ENCODE peak calls at places on chromosomes 2 and 18, in six cellular contexts. N is tibial artery; G is CD8-positive, alpha-beta T cell; J is psoas muscle; Y is Caco-2; D is dorsolateral prefrontal cortex. O is an unnamed sample. For H3K27me3, the result is how much of the 10 kb centered on the place peaks cover.

GRCh38 chr18:45719106-45719505 is 4.9 kb upstream of the SLC14A1 start:
- DNase-seq in D (no peak), N (no peak), G (no peak), J (no peak), Y (no peak), O (no peak)

GRCh38 chr18:32899819-32900218 is 127.0 kb upstream of the KLHL14 start:
- DNase-seq in D (no peak), G (no peak), J (no peak), Y (no peak), N (no peak), O (no peak)

GRCh38 chr18:63249781-63250180 is 69.8 kb downstream of the BCL2 start:
- DNase-seq in D (no peak), Y (no peak), J (no peak), N (no peak), G (peak), O (no peak)

GRCh38 chr18:35376393-35376741 is 770 bp downstream of the ZNF396 start:
- DNase-seq in D (no peak), Y (no peak), G (no peak), N (peak), J (peak), O (no peak)

GRCh38 chr2:101205521-101205998 is 47.1 kb upstream of the CNOT11 start:
- DNase-seq in G (peak), N (peak), J (no peak), Y (peak), D (peak), O (peak)

GRCh38 chr18:23196119-23197004 is 61.1 kb downstream of the CABLES1 start:
- DNase-seq in Y (peak), D (no peak), G (no peak), J (no peak), N (no peak), O (peak)

GRCh38 chr2:7118606-7119503 is 201.6 kb downstream of the RNF144A start:
- DNase-seq in D (no peak), J (peak), N (no peak), Y (no peak), G (no peak), O (no peak)

GRCh38 chr2:179235463-179236108 is 29.0 kb downstream of the SESTD1 start:
- DNase-seq in G (no peak), N (no peak), Y (no peak), D (no peak), J (no peak), O (no peak)

GRCh38 chr2:227153766-227154486 is 10.1 kb downstream of the COL4A4 start:
- DNase-seq in N (no peak), D (no peak), Y (no peak), J (no peak), G (no peak), O (no peak)

DNA sequence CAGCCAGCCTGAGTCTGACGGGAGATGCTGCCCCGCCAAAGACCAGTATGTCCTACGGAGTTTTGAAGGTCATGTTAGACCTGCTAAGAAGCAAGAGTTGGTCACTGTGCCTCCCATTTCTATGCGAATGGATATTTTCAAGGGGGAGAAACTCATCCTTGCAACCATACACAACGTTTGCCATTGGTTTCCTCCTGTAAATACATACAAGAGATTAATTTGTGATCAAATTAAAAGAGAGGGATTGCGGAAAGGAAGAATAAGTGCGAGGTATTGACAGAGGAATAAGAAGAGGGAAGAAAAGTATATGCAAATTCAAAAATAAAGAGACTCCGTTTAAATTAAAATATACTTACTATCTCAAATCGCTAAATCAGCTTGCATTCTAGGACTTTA is 809 bp upstream of the CACNB4 start:
- DNase-seq in G (no peak), Y (no peak), J (no peak), N (no peak), D (no peak), O (no peak)
- H3K4me3 ChIP-seq in G (no peak), Y (peak), J (peak), N (peak), D (peak), O (peak)

DNA sequence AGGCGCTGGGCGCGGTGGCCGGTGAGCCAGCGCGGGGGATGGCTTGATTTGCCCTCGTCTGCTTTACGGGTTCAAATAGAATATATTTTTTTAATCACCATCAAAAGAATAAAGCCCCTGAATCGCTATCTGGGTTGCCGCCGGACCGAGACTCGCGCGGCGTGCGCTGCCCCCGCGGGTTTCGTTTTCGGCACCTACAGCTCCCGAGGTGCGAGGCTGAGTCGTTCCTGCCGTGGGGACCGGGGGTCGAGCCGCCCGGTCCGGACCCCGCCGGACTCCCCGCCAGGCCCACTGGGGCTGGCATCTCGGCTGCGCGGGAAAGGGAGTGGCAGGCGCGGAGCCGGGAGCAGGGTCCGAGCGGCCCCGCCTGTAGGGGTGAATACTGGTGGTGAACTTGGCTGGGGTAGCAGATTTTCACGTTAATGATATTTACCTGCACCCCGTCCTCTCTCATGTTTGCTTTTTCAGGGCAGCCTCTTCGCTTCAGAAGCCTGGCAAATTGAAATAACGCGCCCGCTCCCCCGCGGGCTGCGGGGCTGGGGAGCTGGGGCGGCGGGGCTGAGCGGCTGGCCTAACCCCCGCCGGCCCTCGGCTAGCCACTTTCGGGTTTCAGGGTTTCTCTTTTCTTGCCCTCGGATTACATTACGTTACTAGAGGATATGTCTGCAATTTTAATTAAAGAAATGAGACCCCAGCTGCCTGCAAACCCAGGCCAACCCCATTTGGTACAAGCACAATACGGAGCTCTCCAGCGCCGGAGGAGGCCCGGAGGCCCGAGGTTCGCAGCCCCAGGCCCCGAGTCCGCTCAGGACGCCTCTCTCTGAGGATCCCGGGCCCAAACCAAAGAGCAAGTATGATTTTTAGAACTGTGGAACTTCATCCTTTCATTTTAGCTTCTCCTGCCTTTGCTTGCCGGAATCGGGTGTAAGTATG is 1.7 kb upstream of the CELF4 start:
- DNase-seq in N (no peak), Y (no peak), G (no peak), D (no peak), J (no peak), O (no peak)
- H3K27me3 ChIP-seq in N (half or more), Y (under half), G (under half), D (under half), J (under half), O (under half)

GRCh38 chr2:231680992-231681852 is 27.1 kb upstream of the PTMA start:
- DNase-seq in J (peak), D (peak), N (peak), Y (peak), G (no peak), O (no peak)
- H3K4me3 ChIP-seq in J (peak), D (peak), N (peak), Y (peak), G (no peak), O (peak)

GRCh38 chr2:209411718-209412117 is 12.1 kb upstream of the MAP2 start:
- DNase-seq in G (no peak), Y (no peak), J (no peak), D (no peak), N (no peak), O (no peak)
- H3K27me3 ChIP-seq in G (under half), Y (under half), J (under half), D (under half), N (under half), O (under half)

GRCh38 chr2:10094271-10094814 is 14.1 kb upstream of the CYS1 start:
- DNase-seq in G (no peak), N (no peak), Y (no peak), D (peak), J (no peak), O (no peak)

GRCh38 chr2:10089565-10090183 is 9.5 kb upstream of the CYS1 start:
- DNase-seq in G (no peak), Y (no peak), N (no peak), J (no peak), D (no peak), O (no peak)

GRCh38 chr2:10087360-10087759 is 7.1 kb upstream of the CYS1 start:
- DNase-seq in G (no peak), N (no peak), Y (no peak), J (no peak), D (no peak), O (no peak)

GRCh38 chr2:10086950-10087349 is 6.7 kb upstream of the CYS1 start:
- DNase-seq in N (no peak), G (no peak), Y (no peak), J (no peak), D (no peak), O (no peak)

GRCh38 chr2:10091182-10091932 is 11.1 kb upstream of the CYS1 start:
- DNase-seq in D (no peak), Y (no peak), N (no peak), G (peak), J (no peak), O (no peak)
- H3K4me3 ChIP-seq in D (no peak), Y (no peak), N (peak), G (peak), J (peak), O (no peak)

GRCh38 chr2:218878941-218879761 is 1.5 kb upstream of the WNT10A start:
- DNase-seq in G (no peak), Y (peak), J (peak), D (no peak), N (no peak), O (peak)

GRCh38 chr2:218879881-218880748 is 537 bp upstream of the WNT10A start:
- DNase-seq in G (peak), D (no peak), N (no peak), Y (peak), J (peak), O (peak)

GRCh38 chr2:218877331-218877730 is 3.3 kb upstream of the WNT10A start:
- DNase-seq in Y (no peak), G (no peak), D (no peak), J (peak), N (no peak), O (no peak)

GRCh38 chr2:218877891-218878290 is 2.8 kb upstream of the WNT10A start:
- DNase-seq in Y (no peak), G (no peak), D (no peak), J (peak), N (no peak), O (no peak)

DNA sequence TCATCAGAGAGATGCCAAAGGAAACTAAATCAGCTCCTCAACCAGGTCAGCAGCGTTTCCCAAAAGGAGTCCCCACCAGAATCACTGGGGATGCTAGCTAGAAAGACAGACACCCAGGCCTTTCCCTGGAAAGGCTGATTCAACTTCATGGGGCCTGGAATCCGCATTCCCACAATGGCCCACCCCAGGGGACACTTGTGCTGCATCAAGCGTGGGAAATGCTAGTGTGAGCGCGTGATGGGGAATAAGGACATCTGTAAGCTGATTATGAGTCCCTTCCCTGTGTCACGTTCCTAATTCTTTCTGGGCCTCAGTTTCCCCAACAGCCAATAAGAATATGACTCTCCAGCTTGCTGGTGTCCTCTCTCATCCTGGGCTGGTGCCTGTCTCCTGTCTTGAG is 2.2 kb upstream of the WNT10A start:
- DNase-seq in J (peak), G (no peak), D (no peak), N (no peak), Y (no peak), O (no peak)
- H3K27me3 ChIP-seq in J (under half), G (under half), D (half or more), N (half or more), Y (under half), O (under half)

GRCh38 chr2:2075866-2076265 is 255.2 kb downstream of the MYT1L start:
- DNase-seq in N (no peak), G (no peak), J (no peak), Y (no peak), D (no peak), O (no peak)
- H3K4me3 ChIP-seq in N (no peak), G (no peak), J (no peak), Y (no peak), D (no peak), O (no peak)

GRCh38 chr2:21023419-21024181 is 20.3 kb downstream of the APOB start:
- DNase-seq in D (no peak), Y (no peak), J (no peak), G (no peak), N (no peak), O (no peak)
- H3K27me3 ChIP-seq in D (under half), Y (under half), J (under half), G (under half), N (under half), O (under half)

O was measured in MM.1S.